ENCODE peak calls at places on chromosomes 12 and 14, in seven cellular contexts. Y, R, T, C, Q, G and X are unnamed samples.
A peak's percentile ranks its signal among the peaks of the same experiment; 100 is the strongest.

GRCh38 chr14:104782086-104782822 is 13.3 kb downstream of the AKT1 start:
- DNase-seq in R (no peak), Y (no peak), T (no peak), Q (no peak), C (no peak), G (no peak), X (no peak)

GRCh38 chr12:94621662-94622359 is 28.5 kb downstream of the TMCC3 start:
- DNase-seq in Q (no peak), C (no peak), T (peak; percentile 45), G (no peak), R (no peak), Y (no peak), X (no peak)

GRCh38 chr12:58177366-58177765 is 236.0 kb downstream of the ATP23 start:
- DNase-seq in Q (no peak), G (no peak), Y (no peak), C (no peak), T (no peak), R (no peak), X (no peak)

GRCh38 chr14:101508196-101508947 is 52.9 kb upstream of the DIO3 start:
- DNase-seq in Q (no peak), G (no peak), C (no peak), R (peak; percentile 46), T (no peak), Y (peak; percentile 8), X (no peak)

GRCh38 chr12:19482551-19483109 is 43.3 kb downstream of the AEBP2 start:
- DNase-seq in R (no peak), G (no peak), Y (no peak), T (no peak), Q (peak; percentile 86), C (peak; percentile 64), X (peak; percentile 78)

GRCh38 chr12:26557326-26557725 is 275.7 kb downstream of the ITPR2 start:
- DNase-seq in Y (no peak), R (no peak), Q (no peak), G (no peak), C (no peak), T (no peak), X (no peak)

GRCh38 chr12:117100251-117100650 is 1.0 kb upstream of the TESC start:
- DNase-seq in G (no peak), R (peak; percentile 40), C (peak; percentile 69), Y (no peak), T (no peak), Q (no peak), X (no peak)

GRCh38 chr12:132464820-132465219 is 25.1 kb upstream of the FBRSL1 start:
- DNase-seq in R (no peak), G (no peak), Y (peak; percentile 3), Q (no peak), C (no peak), T (no peak), X (no peak)

GRCh38 chr14:105659935-105660527 is 133.6 kb downstream of the TMEM121 start:
- DNase-seq in R (no peak), Y (no peak), C (no peak), Q (no peak), T (no peak), G (no peak), X (no peak)

GRCh38 chr12:65501093-65501621 is 222.7 kb downstream of the MSRB3 start:
- DNase-seq in Q (no peak), Y (peak; percentile 52), G (peak; percentile 9), T (no peak), R (no peak), C (no peak), X (no peak)

GRCh38 chr12:109240365-109240764 is 68.7 kb downstream of the FOXN4 start:
- DNase-seq in C (no peak), Q (no peak), Y (no peak), G (no peak), T (no peak), R (no peak), X (no peak)

GRCh38 chr14:97058071-97058470 is 260.9 kb downstream of the VRK1 start:
- DNase-seq in Y (no peak), G (no peak), Q (no peak), T (no peak), R (no peak), C (no peak), X (no peak)

GRCh38 chr12:6312529-6313325 is 2.2 kb downstream of the PLEKHG6 start:
- DNase-seq in R (peak; percentile 82), T (no peak), Q (no peak), C (peak; percentile 68), Y (no peak), G (no peak), X (peak; percentile 83)

GRCh38 chr12:89695100-89695499 is 13.5 kb downstream of the ATP2B1 start:
- DNase-seq in R (no peak), Y (no peak), Q (no peak), C (no peak), T (no peak), G (no peak), X (no peak)

GRCh38 chr12:103799504-103800251 is 41.4 kb downstream of the NT5DC3 start:
- DNase-seq in R (no peak), Q (peak; percentile 19), T (peak; percentile 81), C (peak; percentile 19), G (no peak), Y (no peak), X (no peak)

GRCh38 chr14:36661506-36662257 is at the start of gene PAX9:
- DNase-seq in R (peak; percentile 86), Y (no peak), G (no peak), T (peak; percentile 92), C (peak; percentile 98), Q (no peak), X (peak; percentile 89)

GRCh38 chr14:71142375-71143038 is 235.2 kb downstream of the PCNX1 start:
- DNase-seq in R (no peak), C (no peak), Q (peak; percentile 96), G (no peak), T (no peak), Y (no peak), X (no peak)

GRCh38 chr14:61229475-61229888 is 51.7 kb downstream of the TMEM30B start:
- DNase-seq in Y (no peak), T (peak; percentile 97), G (no peak), Q (no peak), C (no peak), R (no peak), X (no peak)

GRCh38 chr14:81001447-81001846 is 46.0 kb downstream of the TSHR start:
- DNase-seq in G (no peak), Y (no peak), C (no peak), R (no peak), T (no peak), Q (no peak), X (no peak)

GRCh38 chr12:67424784-67425183 is 155.6 kb downstream of the CAND1 start:
- DNase-seq in R (no peak), Y (no peak), T (no peak), C (no peak), Q (no peak), G (no peak), X (peak; percentile 41)

GRCh38 chr12:2322554-2323120 is 269.9 kb downstream of the CACNA1C start:
- DNase-seq in T (peak; percentile 94), R (no peak), C (no peak), Q (no peak), Y (no peak), G (no peak), X (no peak)

GRCh38 chr14:76863724-76864407 is 37.7 kb downstream of the LRRC74A start:
- DNase-seq in C (no peak), G (no peak), Q (peak; percentile 97), Y (no peak), R (peak; percentile 81), T (no peak), X (peak; percentile 47)

GRCh38 chr14:29320261-29320660 is 553.7 kb downstream of the FOXG1 start:
- DNase-seq in G (no peak), Y (no peak), T (no peak), R (no peak), C (no peak), Q (no peak), X (no peak)

GRCh38 chr14:67557118-67557517 is 24.0 kb downstream of the PLEKHH1 start:
- DNase-seq in C (peak; percentile 31), T (no peak), R (no peak), Q (peak; percentile 2), G (no peak), Y (no peak), X (peak; percentile 51)

GRCh38 chr12:95197636-95198035 is 19.6 kb downstream of the FGD6 start:
- DNase-seq in Q (no peak), G (no peak), R (no peak), T (no peak), Y (no peak), C (no peak), X (no peak)

GRCh38 chr14:24224618-24225071 is 7.5 kb downstream of the NEDD8 start:
- DNase-seq in Q (no peak), R (no peak), C (no peak), G (no peak), Y (no peak), T (no peak), X (no peak)